ENCODE peak calls at places on chromosomes 3 and 15, in nine cellular contexts. Z, X, K, Q, V, S, R, J and U are unnamed samples. For H3K4me1, the result is how much of the 10 kb centered on the place peaks cover.

GRCh38 chr3:64134882-64135281 is 90.4 kb downstream of the PRICKLE2 start:
- DNase-seq in R (no peak), X (no peak), Z (no peak), S (no peak), J (no peak), Q (no peak), V (peak), K (no peak), U (no peak)

GRCh38 chr3:58106640-58107039 is 98.4 kb downstream of the FLNB start:
- DNase-seq in J (no peak), X (no peak), V (no peak), Z (no peak), K (no peak), R (no peak), S (no peak), Q (peak), U (no peak)

GRCh38 chr15:58241872-58242271 is 103.7 kb downstream of the AQP9 start:
- DNase-seq in V (no peak), X (no peak), S (no peak), J (no peak), K (no peak), R (no peak), Z (no peak), Q (no peak), U (no peak)

GRCh38 chr3:141050576-141050912 is 603 bp upstream of the SPSB4 start:
- DNase-seq in S (no peak), K (no peak), R (no peak), J (no peak), V (peak), Q (no peak), Z (peak), X (no peak), U (peak)

GRCh38 chr3:148681080-148681479 is 16.6 kb upstream of the AGTR1 start:
- DNase-seq in Z (no peak), V (no peak), Q (no peak), X (no peak), K (no peak), J (no peak), R (no peak), S (peak), U (no peak)

GRCh38 chr3:46091046-46091445 is 63.8 kb upstream of the XCR1 start:
- DNase-seq in R (no peak), V (no peak), X (no peak), S (no peak), Z (no peak), Q (no peak), K (no peak), J (no peak), U (no peak)

GRCh38 chr3:190265126-190265525 is 57.1 kb downstream of the CLDN1 start:
- DNase-seq in Z (no peak), R (no peak), K (no peak), J (peak), Q (no peak), X (no peak), S (no peak), V (no peak), U (no peak)

GRCh38 chr3:106842151-106842550 is 535.1 kb upstream of the CCDC54 start:
- DNase-seq in J (no peak), V (no peak), Q (no peak), Z (no peak), S (no peak), K (no peak), X (no peak), R (no peak), U (no peak)

GRCh38 chr15:79656151-79656797 is 224.1 kb downstream of the MINAR1 start:
- DNase-seq in Q (no peak), R (no peak), S (no peak), J (no peak), Z (no peak), X (no peak), V (no peak), K (no peak), U (no peak)

GRCh38 chr3:37645801-37646380 is 215.8 kb upstream of the CTDSPL start:
- DNase-seq in K (no peak), S (no peak), X (no peak), R (no peak), Z (no peak), V (no peak), Q (peak), J (no peak), U (no peak)

DNA sequence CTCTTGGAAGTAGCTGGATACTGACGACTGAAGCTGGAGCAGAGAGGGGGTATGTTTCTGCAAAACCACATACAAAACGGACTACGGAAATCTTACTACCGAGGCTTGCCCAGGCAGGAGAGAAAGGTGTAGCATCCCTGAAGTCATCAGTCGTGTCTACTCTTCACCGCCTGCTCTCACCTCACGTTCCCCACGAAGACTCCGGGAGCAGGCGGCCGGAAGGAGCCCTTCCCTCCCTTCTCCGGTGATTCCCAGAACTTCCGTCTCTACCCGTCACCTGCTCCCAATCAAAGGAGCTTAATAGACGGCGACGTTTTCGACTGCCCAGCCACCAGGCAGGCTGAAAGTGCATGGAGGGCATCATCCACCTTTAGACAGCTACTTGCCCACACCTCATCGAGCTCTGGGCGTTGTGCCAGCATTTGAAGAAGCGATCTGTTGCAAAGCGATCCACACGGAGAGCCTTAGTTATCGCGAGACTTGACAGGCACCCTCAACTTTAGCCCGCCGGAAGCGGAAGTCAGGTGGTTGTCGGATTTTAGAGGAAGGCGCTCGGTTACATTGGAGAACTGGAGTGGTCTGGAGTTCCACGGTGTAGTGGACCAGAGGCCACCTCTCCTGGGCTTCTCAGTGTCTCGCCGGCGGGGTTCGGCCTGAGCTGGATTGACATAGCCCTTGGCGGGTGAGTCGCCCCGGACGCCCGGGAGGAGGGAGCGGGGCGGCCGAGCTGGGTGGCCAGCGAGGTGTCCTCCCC is at the start of gene RAMAC:
- DNase-seq in X (peak), V (peak), R (peak), Z (peak), S (peak), Q (peak), J (peak), K (peak), U (peak)
- H3K27ac ChIP-seq in X (peak), V (peak), R (peak), Z (no peak), S (peak), Q (peak), J (peak), K (peak), U (peak)

DNA sequence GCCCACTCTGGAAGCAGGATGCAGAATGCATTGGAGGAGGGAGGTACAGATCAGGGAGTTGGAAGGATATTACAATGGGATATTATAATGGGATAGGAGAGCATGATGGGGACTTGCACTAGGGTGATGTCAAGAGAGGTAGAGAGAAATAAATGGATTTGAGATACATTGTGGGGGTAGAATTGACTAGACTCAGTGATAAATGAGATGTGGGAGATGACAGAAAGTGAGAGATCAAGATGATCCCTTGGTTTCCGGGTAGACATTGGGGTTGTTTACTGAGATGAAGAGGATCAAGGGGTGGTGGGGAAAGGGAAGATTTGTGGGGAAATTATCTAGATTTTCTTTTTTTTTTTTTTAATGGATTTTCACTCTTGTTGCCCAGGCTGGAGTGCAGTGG is 42.7 kb downstream of the BFSP2 start:
- DNase-seq in S (no peak), R (no peak), Q (no peak), K (no peak), V (no peak), X (no peak), Z (no peak), J (no peak), U (no peak)
- H3K4me3 ChIP-seq in S (no peak), R (peak), Q (no peak), K (no peak), V (no peak), X (no peak), Z (no peak), J (no peak), U (no peak)

GRCh38 chr3:171458056-171458856 is 1.9 kb downstream of the TNIK start:
- DNase-seq in J (no peak), K (no peak), S (peak), Z (peak), X (peak), R (peak), V (peak), Q (no peak), U (no peak)

GRCh38 chr3:171455603-171456550 is 4.3 kb downstream of the TNIK start:
- DNase-seq in V (no peak), Z (no peak), J (no peak), S (no peak), X (no peak), Q (no peak), R (no peak), K (no peak), U (no peak)

GRCh38 chr3:171458857-171459129 is 1.4 kb downstream of the TNIK start:
- DNase-seq in K (no peak), X (no peak), J (no peak), Z (peak), S (no peak), V (peak), R (no peak), Q (no peak), U (no peak)

GRCh38 chr3:171457263-171458055 is 2.7 kb downstream of the TNIK start:
- DNase-seq in X (peak), J (no peak), R (no peak), S (no peak), K (no peak), V (peak), Z (peak), Q (no peak), U (peak)

DNA sequence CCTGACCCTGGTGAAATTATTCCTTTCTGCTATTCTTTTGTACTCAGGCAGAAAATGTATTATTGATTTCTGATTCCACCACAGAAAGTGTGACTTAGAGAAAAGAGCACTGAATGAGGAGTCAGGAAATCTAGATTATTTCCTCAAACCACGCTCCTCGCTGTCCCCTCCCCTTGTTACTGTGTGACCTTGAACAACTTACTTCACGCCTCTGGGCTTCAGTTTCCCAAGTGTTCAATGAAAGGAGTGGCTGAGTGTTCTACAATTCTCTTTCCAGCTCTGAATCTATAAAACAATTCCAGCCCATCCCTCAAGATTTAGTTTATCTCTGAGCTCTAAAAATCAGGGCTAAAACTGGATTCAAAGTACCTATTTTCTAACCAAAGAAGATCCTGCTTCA is 3.4 kb downstream of the TNIK start:
- DNase-seq in K (no peak), J (no peak), V (no peak), Z (no peak), R (no peak), X (no peak), Q (no peak), S (no peak), U (no peak)
- H3K4me1 ChIP-seq in K (under half), J (under half), V (under half), Z (under half), R (half or more), X (under half), Q (under half), S (under half), U (under half)

GRCh38 chr3:69012836-69013255 is 638 bp downstream of the EOGT start:
- DNase-seq in V (peak), R (no peak), X (no peak), Z (peak), S (peak), J (peak), K (peak), Q (peak), U (peak)
- H3K27ac ChIP-seq in V (no peak), R (peak), X (no peak), Z (no peak), S (peak), J (peak), K (no peak), Q (peak), U (no peak)

GRCh38 chr3:69833591-69833990 is 94.3 kb downstream of the MITF start:
- DNase-seq in K (no peak), J (no peak), R (no peak), Q (no peak), V (no peak), Z (no peak), S (no peak), X (no peak), U (no peak)

GRCh38 chr3:69838217-69838616 is 99.0 kb downstream of the MITF start:
- DNase-seq in K (no peak), Q (no peak), X (no peak), S (peak), V (no peak), R (no peak), J (peak), Z (no peak), U (no peak)

GRCh38 chr3:69842789-69843188 is 103.5 kb downstream of the MITF start:
- DNase-seq in J (no peak), K (no peak), S (no peak), Q (peak), X (no peak), R (no peak), Z (no peak), V (no peak), U (no peak)

DNA sequence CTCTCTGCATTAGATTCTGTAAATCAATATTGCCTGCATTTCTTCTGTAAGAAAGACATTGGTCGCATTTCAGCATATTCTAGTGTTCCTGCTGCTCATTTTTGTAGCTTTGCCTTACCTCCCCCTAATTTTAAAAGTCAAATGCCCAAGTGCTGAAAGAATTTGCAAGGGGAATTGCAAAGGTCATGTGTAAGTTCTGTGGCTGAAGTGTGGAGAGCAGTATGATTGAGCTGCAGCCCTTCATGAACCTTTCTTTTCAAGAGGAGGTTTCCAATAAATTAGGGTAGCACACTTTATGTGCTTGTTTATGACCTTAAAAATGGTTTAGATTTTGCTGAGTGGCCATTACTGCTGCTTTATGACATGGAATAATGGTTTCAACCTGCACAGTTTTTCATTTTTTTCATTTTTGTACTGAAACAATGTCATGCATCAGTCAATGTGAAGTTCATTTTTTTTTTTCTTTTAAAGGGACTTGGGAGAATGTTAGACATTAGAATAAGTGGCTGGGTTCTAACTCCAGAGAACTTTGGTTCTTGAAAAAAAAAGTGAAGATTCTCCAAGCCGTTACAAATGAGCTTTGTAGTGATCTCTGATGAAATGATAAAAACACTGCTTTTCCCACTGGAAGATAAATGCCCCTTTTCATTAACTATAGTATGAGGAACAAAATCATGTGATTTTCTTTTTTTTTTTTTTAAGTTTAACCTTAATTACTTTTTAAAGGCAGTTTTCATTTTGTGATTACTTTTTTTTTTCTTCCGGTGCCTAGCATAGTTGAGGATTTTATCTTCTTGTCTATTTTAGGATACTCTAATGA is 99.6 kb downstream of the MITF start:
- DNase-seq in Q (no peak), X (no peak), K (no peak), J (no peak), S (peak), Z (no peak), V (no peak), R (no peak), U (no peak)
- H3K4me3 ChIP-seq in Q (no peak), X (no peak), K (no peak), J (no peak), S (peak), Z (no peak), V (no peak), R (no peak), U (no peak)

GRCh38 chr3:4993276-4994143 is 14.3 kb downstream of the BHLHE40 start:
- DNase-seq in V (peak), X (peak), R (no peak), Z (no peak), K (no peak), Q (no peak), J (no peak), S (no peak), U (no peak)
- H3K4me1 ChIP-seq in V (under half), X (under half), R (under half), Z (under half), K (under half), Q (under half), J (under half), S (under half), U (under half)

DNA sequence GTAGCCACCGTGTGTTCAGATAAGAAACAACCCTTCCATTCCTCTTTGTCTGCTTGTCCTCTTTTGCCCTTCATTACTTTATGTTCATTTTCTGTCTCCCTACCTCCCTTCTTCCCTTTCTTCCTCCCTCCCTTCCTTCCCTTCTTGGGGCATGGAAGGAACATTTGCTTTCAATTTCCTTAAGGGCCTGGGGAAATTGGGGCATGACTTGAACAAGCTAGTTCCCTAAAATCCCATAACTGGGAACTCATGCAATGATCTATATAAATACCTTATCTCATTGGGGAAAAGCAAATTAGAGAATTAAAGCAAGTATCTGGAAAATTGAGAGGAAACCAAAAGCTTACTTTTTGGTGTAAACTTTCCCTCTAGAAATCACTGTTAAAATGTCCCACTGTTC is 35.7 kb downstream of the BOC start:
- DNase-seq in S (no peak), K (no peak), J (no peak), X (no peak), R (no peak), Q (no peak), Z (no peak), V (no peak), U (no peak)
- H3K27ac ChIP-seq in S (no peak), K (no peak), J (no peak), X (no peak), R (no peak), Q (no peak), Z (no peak), V (no peak), U (no peak)